ENCODE peak calls at places on chromosomes 3 and 15, in nine cellular contexts. One of them, this sample, is unnamed.

GRCh38 chr3:147191795-147192385 is 214.5 kb downstream of the ZIC4 start:
- DNase-seq in fibroblast of pulmonary artery: peak
- DNase-seq in breast epithelium: no peak
- DNase-seq in astrocyte of the spinal cord: peak
- DNase-seq in NCI-H1048: peak
- DNase-seq in CD8-positive, alpha-beta memory T cell: no peak
- DNase-seq in frontal cortex: no peak
- DNase-seq in pancreas: peak
- DNase-seq in activated CD8-positive, alpha-beta memory T cell treated with anti-CD3 and anti-CD28 coated beads for 24 hours: no peak
- DNase-seq in this sample: no peak

GRCh38 chr3:52253314-52254260 is 8.0 kb downstream of the PPM1M start:
- DNase-seq in activated CD8-positive, alpha-beta memory T cell treated with anti-CD3 and anti-CD28 coated beads for 24 hours: peak
- DNase-seq in pancreas: no peak
- DNase-seq in NCI-H1048: no peak
- DNase-seq in frontal cortex: no peak
- DNase-seq in CD8-positive, alpha-beta memory T cell: peak
- DNase-seq in fibroblast of pulmonary artery: peak
- DNase-seq in breast epithelium: no peak
- DNase-seq in astrocyte of the spinal cord: no peak
- DNase-seq in this sample: peak

GRCh38 chr3:52524752-52525661 is 8.7 kb downstream of the NT5DC2 start:
- DNase-seq in frontal cortex: no peak
- DNase-seq in CD8-positive, alpha-beta memory T cell: no peak
- DNase-seq in NCI-H1048: no peak
- DNase-seq in activated CD8-positive, alpha-beta memory T cell treated with anti-CD3 and anti-CD28 coated beads for 24 hours: no peak
- DNase-seq in fibroblast of pulmonary artery: no peak
- DNase-seq in breast epithelium: peak
- DNase-seq in pancreas: no peak
- DNase-seq in astrocyte of the spinal cord: no peak
- DNase-seq in this sample: no peak

GRCh38 chr15:89673162-89673506 is 6.0 kb downstream of the PLIN1 start:
- DNase-seq in CD8-positive, alpha-beta memory T cell: no peak
- DNase-seq in frontal cortex: no peak
- DNase-seq in activated CD8-positive, alpha-beta memory T cell treated with anti-CD3 and anti-CD28 coated beads for 24 hours: no peak
- DNase-seq in NCI-H1048: no peak
- DNase-seq in breast epithelium: no peak
- DNase-seq in fibroblast of pulmonary artery: peak
- DNase-seq in pancreas: no peak
- DNase-seq in astrocyte of the spinal cord: no peak
- DNase-seq in this sample: no peak

GRCh38 chr3:72964633-72965032 is 32.0 kb upstream of the PPP4R2 start:
- DNase-seq in astrocyte of the spinal cord: no peak
- DNase-seq in frontal cortex: no peak
- DNase-seq in breast epithelium: no peak
- DNase-seq in fibroblast of pulmonary artery: no peak
- DNase-seq in CD8-positive, alpha-beta memory T cell: no peak
- DNase-seq in pancreas: no peak
- DNase-seq in activated CD8-positive, alpha-beta memory T cell treated with anti-CD3 and anti-CD28 coated beads for 24 hours: no peak
- DNase-seq in NCI-H1048: no peak
- DNase-seq in this sample: no peak

GRCh38 chr3:115713247-115713646 is 89.9 kb downstream of the GAP43 start:
- DNase-seq in fibroblast of pulmonary artery: peak
- DNase-seq in astrocyte of the spinal cord: peak
- DNase-seq in activated CD8-positive, alpha-beta memory T cell treated with anti-CD3 and anti-CD28 coated beads for 24 hours: no peak
- DNase-seq in CD8-positive, alpha-beta memory T cell: no peak
- DNase-seq in pancreas: peak
- DNase-seq in frontal cortex: no peak
- DNase-seq in NCI-H1048: no peak
- DNase-seq in breast epithelium: no peak
- DNase-seq in this sample: no peak

GRCh38 chr15:52678036-52678467 is 1.1 kb downstream of the ATOSA start:
- DNase-seq in fibroblast of pulmonary artery: peak
- DNase-seq in NCI-H1048: peak
- DNase-seq in CD8-positive, alpha-beta memory T cell: peak
- DNase-seq in astrocyte of the spinal cord: peak
- DNase-seq in pancreas: peak
- DNase-seq in breast epithelium: peak
- DNase-seq in frontal cortex: peak
- DNase-seq in activated CD8-positive, alpha-beta memory T cell treated with anti-CD3 and anti-CD28 coated beads for 24 hours: peak
- DNase-seq in this sample: peak

GRCh38 chr15:67850995-67851535 is 11.2 kb upstream of the RNU6-1 start:
- DNase-seq in CD8-positive, alpha-beta memory T cell: no peak
- DNase-seq in breast epithelium: no peak
- DNase-seq in NCI-H1048: no peak
- DNase-seq in frontal cortex: no peak
- DNase-seq in astrocyte of the spinal cord: no peak
- DNase-seq in pancreas: no peak
- DNase-seq in activated CD8-positive, alpha-beta memory T cell treated with anti-CD3 and anti-CD28 coated beads for 24 hours: peak
- DNase-seq in fibroblast of pulmonary artery: peak
- DNase-seq in this sample: no peak

GRCh38 chr15:23629234-23629805 is 18.3 kb downstream of the MAGEL2 start:
- DNase-seq in frontal cortex: no peak
- DNase-seq in fibroblast of pulmonary artery: peak
- DNase-seq in CD8-positive, alpha-beta memory T cell: no peak
- DNase-seq in activated CD8-positive, alpha-beta memory T cell treated with anti-CD3 and anti-CD28 coated beads for 24 hours: no peak
- DNase-seq in pancreas: no peak
- DNase-seq in breast epithelium: no peak
- DNase-seq in NCI-H1048: no peak
- DNase-seq in astrocyte of the spinal cord: no peak
- DNase-seq in this sample: no peak

GRCh38 chr3:29552036-29552435 is 271.2 kb downstream of the RBMS3 start:
- DNase-seq in NCI-H1048: no peak
- DNase-seq in astrocyte of the spinal cord: peak
- DNase-seq in activated CD8-positive, alpha-beta memory T cell treated with anti-CD3 and anti-CD28 coated beads for 24 hours: no peak
- DNase-seq in fibroblast of pulmonary artery: peak
- DNase-seq in CD8-positive, alpha-beta memory T cell: no peak
- DNase-seq in breast epithelium: no peak
- DNase-seq in pancreas: no peak
- DNase-seq in frontal cortex: no peak
- DNase-seq in this sample: no peak

GRCh38 chr3:5194801-5195509 is 7.4 kb downstream of the EDEM1 start:
- DNase-seq in NCI-H1048: no peak
- DNase-seq in astrocyte of the spinal cord: peak
- DNase-seq in pancreas: no peak
- DNase-seq in breast epithelium: peak
- DNase-seq in activated CD8-positive, alpha-beta memory T cell treated with anti-CD3 and anti-CD28 coated beads for 24 hours: no peak
- DNase-seq in CD8-positive, alpha-beta memory T cell: no peak
- DNase-seq in fibroblast of pulmonary artery: peak
- DNase-seq in frontal cortex: no peak
- DNase-seq in this sample: peak